ENCODE peak calls at places on chromosome 4, in eight cellular contexts. One of them, this sample, is unnamed.

GRCh38 chr4:106095408-106095807 is 200.1 kb downstream of the NPNT start:
- DNase-seq in sciatic nerve: no peak
- DNase-seq in midbrain: no peak
- DNase-seq in ELR: no peak
- DNase-seq in GM13977: no peak
- DNase-seq in HCT116: no peak
- DNase-seq in stimulated activated CD8-positive, alpha-beta memory T cell treated with anti-CD3 and anti-CD28 coated beads, Interleukin-15, amount 100 ng/mL, for 48 hours: no peak
- DNase-seq in hepatocyte: no peak
- DNase-seq in this sample: no peak

GRCh38 chr4:83454626-83455025 is 997 bp downstream of the HELQ start:
- DNase-seq in HCT116: no peak
- DNase-seq in midbrain: no peak
- DNase-seq in GM13977: no peak
- DNase-seq in ELR: no peak
- DNase-seq in sciatic nerve: no peak
- DNase-seq in stimulated activated CD8-positive, alpha-beta memory T cell treated with anti-CD3 and anti-CD28 coated beads, Interleukin-15, amount 100 ng/mL, for 48 hours: no peak
- DNase-seq in hepatocyte: peak
- DNase-seq in this sample: no peak

GRCh38 chr4:6724461-6725111 is 8.6 kb downstream of the BLOC1S4 start:
- DNase-seq in ELR: no peak
- DNase-seq in hepatocyte: no peak
- DNase-seq in sciatic nerve: peak
- DNase-seq in GM13977: no peak
- DNase-seq in midbrain: peak
- DNase-seq in HCT116: no peak
- DNase-seq in stimulated activated CD8-positive, alpha-beta memory T cell treated with anti-CD3 and anti-CD28 coated beads, Interleukin-15, amount 100 ng/mL, for 48 hours: no peak
- DNase-seq in this sample: no peak

GRCh38 chr4:7506572-7506971 is 71.8 kb upstream of the PSAPL1 start:
- DNase-seq in hepatocyte: no peak
- DNase-seq in sciatic nerve: no peak
- DNase-seq in ELR: no peak
- DNase-seq in GM13977: no peak
- DNase-seq in midbrain: no peak
- DNase-seq in HCT116: no peak
- DNase-seq in stimulated activated CD8-positive, alpha-beta memory T cell treated with anti-CD3 and anti-CD28 coated beads, Interleukin-15, amount 100 ng/mL, for 48 hours: no peak
- DNase-seq in this sample: no peak

GRCh38 chr4:12446237-12446636 is 1017.5 kb upstream of the HS3ST1 start:
- DNase-seq in midbrain: no peak
- DNase-seq in HCT116: no peak
- DNase-seq in stimulated activated CD8-positive, alpha-beta memory T cell treated with anti-CD3 and anti-CD28 coated beads, Interleukin-15, amount 100 ng/mL, for 48 hours: no peak
- DNase-seq in GM13977: no peak
- DNase-seq in hepatocyte: no peak
- DNase-seq in ELR: no peak
- DNase-seq in sciatic nerve: no peak
- DNase-seq in this sample: no peak

GRCh38 chr4:87669373-87669772 is 19.3 kb downstream of the DMP1 start:
- DNase-seq in midbrain: no peak
- DNase-seq in GM13977: no peak
- DNase-seq in sciatic nerve: no peak
- DNase-seq in ELR: no peak
- DNase-seq in stimulated activated CD8-positive, alpha-beta memory T cell treated with anti-CD3 and anti-CD28 coated beads, Interleukin-15, amount 100 ng/mL, for 48 hours: no peak
- DNase-seq in HCT116: no peak
- DNase-seq in hepatocyte: no peak
- DNase-seq in this sample: no peak

GRCh38 chr4:26308573-26308972 is 12.2 kb upstream of the RBPJ start:
- DNase-seq in midbrain: no peak
- DNase-seq in HCT116: no peak
- DNase-seq in ELR: no peak
- DNase-seq in stimulated activated CD8-positive, alpha-beta memory T cell treated with anti-CD3 and anti-CD28 coated beads, Interleukin-15, amount 100 ng/mL, for 48 hours: no peak
- DNase-seq in GM13977: no peak
- DNase-seq in hepatocyte: no peak
- DNase-seq in sciatic nerve: no peak
- DNase-seq in this sample: no peak

GRCh38 chr4:184357783-184358182 is 116.6 kb downstream of the IRF2 start:
- DNase-seq in ELR: no peak
- DNase-seq in stimulated activated CD8-positive, alpha-beta memory T cell treated with anti-CD3 and anti-CD28 coated beads, Interleukin-15, amount 100 ng/mL, for 48 hours: no peak
- DNase-seq in HCT116: no peak
- DNase-seq in sciatic nerve: no peak
- DNase-seq in hepatocyte: no peak
- DNase-seq in GM13977: no peak
- DNase-seq in midbrain: no peak
- DNase-seq in this sample: no peak

GRCh38 chr4:77092832-77093800 is 17.3 kb upstream of the CCNI start:
- DNase-seq in ELR: peak
- DNase-seq in sciatic nerve: no peak
- DNase-seq in HCT116: no peak
- DNase-seq in hepatocyte: no peak
- DNase-seq in midbrain: no peak
- DNase-seq in GM13977: no peak
- DNase-seq in stimulated activated CD8-positive, alpha-beta memory T cell treated with anti-CD3 and anti-CD28 coated beads, Interleukin-15, amount 100 ng/mL, for 48 hours: no peak
- DNase-seq in this sample: peak

GRCh38 chr4:164197556-164197955 is 556.4 kb upstream of the SMIM31 start:
- DNase-seq in sciatic nerve: no peak
- DNase-seq in stimulated activated CD8-positive, alpha-beta memory T cell treated with anti-CD3 and anti-CD28 coated beads, Interleukin-15, amount 100 ng/mL, for 48 hours: no peak
- DNase-seq in midbrain: no peak
- DNase-seq in GM13977: no peak
- DNase-seq in hepatocyte: no peak
- DNase-seq in HCT116: no peak
- DNase-seq in ELR: no peak
- DNase-seq in this sample: no peak

GRCh38 chr4:143514432-143514831 is 930 bp downstream of the SMARCA5 start:
- DNase-seq in HCT116: no peak
- DNase-seq in hepatocyte: peak
- DNase-seq in stimulated activated CD8-positive, alpha-beta memory T cell treated with anti-CD3 and anti-CD28 coated beads, Interleukin-15, amount 100 ng/mL, for 48 hours: no peak
- DNase-seq in GM13977: peak
- DNase-seq in sciatic nerve: peak
- DNase-seq in midbrain: peak
- DNase-seq in ELR: peak
- DNase-seq in this sample: peak

GRCh38 chr4:176002007-176002623 is 63.5 kb upstream of the WDR17 start:
- DNase-seq in stimulated activated CD8-positive, alpha-beta memory T cell treated with anti-CD3 and anti-CD28 coated beads, Interleukin-15, amount 100 ng/mL, for 48 hours: no peak
- DNase-seq in midbrain: peak
- DNase-seq in sciatic nerve: peak
- DNase-seq in HCT116: peak
- DNase-seq in hepatocyte: peak
- DNase-seq in GM13977: peak
- DNase-seq in ELR: peak
- DNase-seq in this sample: no peak

GRCh38 chr4:1723131-1723801 is 1.9 kb downstream of the TACC3 start:
- DNase-seq in GM13977: peak
- DNase-seq in hepatocyte: no peak
- DNase-seq in ELR: no peak
- DNase-seq in sciatic nerve: no peak
- DNase-seq in HCT116: no peak
- DNase-seq in stimulated activated CD8-positive, alpha-beta memory T cell treated with anti-CD3 and anti-CD28 coated beads, Interleukin-15, amount 100 ng/mL, for 48 hours: peak
- DNase-seq in midbrain: no peak
- DNase-seq in this sample: peak

GRCh38 chr4:148116264-148116663 is 325.9 kb downstream of the NR3C2 start:
- DNase-seq in midbrain: no peak
- DNase-seq in HCT116: no peak
- DNase-seq in hepatocyte: peak
- DNase-seq in GM13977: no peak
- DNase-seq in stimulated activated CD8-positive, alpha-beta memory T cell treated with anti-CD3 and anti-CD28 coated beads, Interleukin-15, amount 100 ng/mL, for 48 hours: no peak
- DNase-seq in sciatic nerve: no peak
- DNase-seq in ELR: peak
- DNase-seq in this sample: no peak

This sample was measured in bronchial epithelial cell.